ENCODE peak calls at places on chromosomes 7 and 10, in nine cellular contexts. P is fibroblast of mammary gland; I is IMR-90; J is stomach; G is cardiac fibroblast; F is effector memory CD4-positive, alpha-beta T cell; Q is PC-9; M is cardiac muscle cell; O is fibroblast of the aortic adventitia. L is an unnamed sample.

GRCh38 chr10:12235116-12235694 is 39.2 kb downstream of the CDC123 start:
- DNase-seq in P (no peak), I (peak; percentile 60), J (no peak), G (no peak), F (no peak), Q (no peak), M (peak; percentile 54), O (no peak), L (no peak)

GRCh38 chr10:6563075-6563474 is 17.0 kb downstream of the PRKCQ start:
- DNase-seq in P (no peak), I (no peak), J (no peak), G (no peak), F (no peak), Q (no peak), M (no peak), O (no peak), L (no peak)

GRCh38 chr10:62047960-62048383 is 146.5 kb downstream of the ARID5B start:
- DNase-seq in P (peak; percentile 68), I (no peak), J (no peak), G (peak; percentile 62), F (no peak), Q (peak; percentile 42), M (no peak), O (no peak), L (no peak)

GRCh38 chr7:49424109-49424508 is 349.3 kb upstream of the VWC2 start:
- DNase-seq in P (no peak), I (no peak), J (no peak), G (no peak), F (no peak), Q (no peak), M (no peak), O (no peak), L (no peak)

GRCh38 chr7:22630069-22630468 is 96.9 kb upstream of the IL6 start:
- DNase-seq in P (no peak), I (no peak), J (no peak), G (no peak), F (no peak), Q (no peak), M (no peak), O (no peak), L (no peak)

GRCh38 chr10:127740596-127740995 is 3.6 kb downstream of the FOXI2 start:
- DNase-seq in P (no peak), I (no peak), J (no peak), G (no peak), F (no peak), Q (no peak), M (no peak), O (no peak), L (no peak)

GRCh38 chr10:28939352-28940157 is 262.2 kb downstream of the BAMBI start:
- DNase-seq in P (peak; percentile 19), I (peak; percentile 66), J (peak; percentile 34), G (peak; percentile 97), F (no peak), Q (peak; percentile 80), M (peak; percentile 34), O (peak; percentile 90), L (peak; percentile 77)

GRCh38 chr7:113321201-113321600 is 202.8 kb upstream of the SMIM30 start:
- DNase-seq in P (peak; percentile 14), I (peak; percentile 22), J (no peak), G (peak; percentile 3), F (no peak), Q (no peak), M (no peak), O (no peak), L (peak; percentile 2)

GRCh38 chr10:47173929-47174442 is 126.0 kb upstream of the GDF10 start:
- DNase-seq in P (no peak), I (no peak), J (no peak), G (no peak), F (no peak), Q (no peak), M (no peak), O (no peak), L (no peak)

GRCh38 chr7:10412426-10413019 is 561.1 kb upstream of the PHF14 start:
- DNase-seq in P (peak; percentile 34), I (peak; percentile 1), J (no peak), G (peak; percentile 41), F (no peak), Q (no peak), M (peak; percentile 65), O (peak; percentile 13), L (peak; percentile 12)

GRCh38 chr10:130782467-130782866 is 529.1 kb downstream of the TCERG1L start:
- DNase-seq in P (no peak), I (no peak), J (no peak), G (no peak), F (no peak), Q (no peak), M (no peak), O (no peak), L (no peak)

GRCh38 chr7:75879771-75880184 is 944 bp downstream of the RHBDD2 start:
- DNase-seq in P (peak; percentile 38), I (peak; percentile 78), J (no peak), G (peak; percentile 53), F (peak; percentile 45), Q (no peak), M (no peak), O (peak; percentile 82), L (peak; percentile 87)

GRCh38 chr7:103445228-103446020 is 583 bp downstream of the SLC26A5 start:
- DNase-seq in P (no peak), I (no peak), J (no peak), G (peak; percentile 5), F (no peak), Q (no peak), M (peak; percentile 10), O (peak; percentile 4), L (no peak)

GRCh38 chr10:130416334-130416950 is 280.3 kb downstream of the GLRX3 start:
- DNase-seq in P (no peak), I (no peak), J (no peak), G (no peak), F (no peak), Q (no peak), M (no peak), O (no peak), L (no peak)

DNA sequence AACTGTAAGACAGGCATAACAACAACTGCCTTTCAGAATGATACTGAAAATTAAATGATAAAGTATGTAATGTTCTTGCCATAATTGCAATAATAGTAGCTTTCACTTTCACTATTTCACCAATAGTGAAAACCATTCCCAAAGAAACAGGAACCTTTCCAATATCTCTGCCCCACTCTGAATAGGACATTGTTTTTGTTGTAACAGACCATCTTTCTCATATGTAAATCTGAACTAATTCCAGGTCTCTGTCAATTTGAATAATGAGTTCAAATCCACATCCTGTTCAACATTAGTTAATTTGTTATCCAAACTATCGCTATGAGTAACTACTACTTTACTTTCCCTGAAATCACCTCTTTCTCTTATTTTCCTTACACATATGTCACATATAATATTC is 148.0 kb downstream of the LRRN3 start:
- DNase-seq in P (peak; percentile 58), I (peak; percentile 22), J (no peak), G (peak; percentile 24), F (no peak), Q (no peak), M (no peak), O (peak; percentile 69), L (peak; percentile 76)
- H3K4me3 ChIP-seq in P (no peak overlapping the region), I (peak overlapping the region; percentile 52), J (no peak overlapping the region), G (no peak overlapping the region), F (no peak overlapping the region), Q (no peak overlapping the region), M (no peak overlapping the region), O (peak overlapping the region; percentile 20), L (no peak overlapping the region)

GRCh38 chr7:100154651-100155491 is 3.7 kb downstream of the TRAPPC14 start:
- DNase-seq in P (no peak), I (no peak), J (no peak), G (no peak), F (no peak), Q (no peak), M (no peak), O (no peak), L (no peak)

GRCh38 chr7:100152937-100153666 is 4.4 kb downstream of the LAMTOR4 start:
- DNase-seq in P (no peak), I (no peak), J (no peak), G (no peak), F (no peak), Q (no peak), M (no peak), O (no peak), L (no peak)

GRCh38 chr7:100155553-100156317 is 2.8 kb downstream of the TRAPPC14 start:
- DNase-seq in P (no peak), I (no peak), J (no peak), G (no peak), F (no peak), Q (no peak), M (no peak), O (no peak), L (no peak)

GRCh38 chr7:100153713-100154519 is 4.6 kb downstream of the TRAPPC14 start:
- DNase-seq in P (no peak), I (no peak), J (no peak), G (no peak), F (no peak), Q (no peak), M (no peak), O (no peak), L (no peak)

GRCh38 chr7:100152404-100152803 is 3.7 kb downstream of the LAMTOR4 start:
- DNase-seq in P (no peak), I (no peak), J (no peak), G (no peak), F (no peak), Q (no peak), M (no peak), O (no peak), L (no peak)
- H3K4me3 ChIP-seq in P (no peak overlapping the region), I (no peak overlapping the region), J (no peak overlapping the region), G (no peak overlapping the region), F (no peak overlapping the region), Q (no peak overlapping the region), M (no peak overlapping the region), O (no peak overlapping the region), L (no peak overlapping the region)

GRCh38 chr10:96619803-96620773 is 33.3 kb upstream of the TM9SF3 start:
- DNase-seq in P (no peak), I (peak; percentile 6), J (no peak), G (peak; percentile 64), F (no peak), Q (no peak), M (peak; percentile 66), O (peak; percentile 12), L (no peak)
- H3K4me3 ChIP-seq in P (no peak overlapping the region), I (no peak overlapping the region), J (no peak overlapping the region), G (no peak overlapping the region), F (no peak overlapping the region), Q (no peak overlapping the region), M (no peak overlapping the region), O (no peak overlapping the region), L (no peak overlapping the region)

GRCh38 chr10:120456143-120456625 is 843 bp upstream of the PLPP4 start:
- DNase-seq in P (no peak), I (no peak), J (no peak), G (no peak), F (no peak), Q (no peak), M (no peak), O (no peak), L (no peak)

GRCh38 chr10:120457431-120458172 is 575 bp downstream of the PLPP4 start:
- DNase-seq in P (no peak), I (no peak), J (no peak), G (no peak), F (no peak), Q (no peak), M (no peak), O (no peak), L (no peak)

GRCh38 chr10:120458432-120458831 is 1.4 kb downstream of the PLPP4 start:
- DNase-seq in P (no peak), I (no peak), J (no peak), G (no peak), F (no peak), Q (no peak), M (no peak), O (no peak), L (no peak)

GRCh38 chr10:120455606-120456005 is 1.4 kb upstream of the PLPP4 start:
- DNase-seq in P (no peak), I (no peak), J (no peak), G (no peak), F (no peak), Q (no peak), M (no peak), O (no peak), L (no peak)

GRCh38 chr10:120456626-120457430 is at the start of gene PLPP4:
- DNase-seq in P (no peak), I (no peak), J (no peak), G (peak; percentile 39), F (no peak), Q (no peak), M (peak; percentile 76), O (peak; percentile 30), L (peak; percentile 41)
- H3K4me3 ChIP-seq in P (no peak within 1 kb of the TSS), I (no peak within 1 kb of the TSS), J (peak within 1 kb of the TSS; percentile 49), G (peak within 1 kb of the TSS; percentile 46), F (no peak within 1 kb of the TSS), Q (no peak within 1 kb of the TSS), M (peak within 1 kb of the TSS; percentile 52), O (peak within 1 kb of the TSS; percentile 74), L (peak within 1 kb of the TSS; percentile 78)